ENCODE peak calls at places on chromosomes 13 and 19, in five cellular contexts. A, E, V, G and W are unnamed samples.

GRCh38 chr13:98143157-98143553 is 261 bp downstream of the FARP1 start:
- DNase-seq in A (no peak), E (no peak), V (no peak), G (peak), W (no peak)

GRCh38 chr13:114067886-114068722 is 64.3 kb downstream of the RASA3 start:
- DNase-seq in A (no peak), E (no peak), V (peak), G (no peak), W (no peak)

GRCh38 chr13:98549006-98549727 is 27.7 kb downstream of the STK24 start:
- DNase-seq in A (no peak), E (peak), V (peak), G (no peak), W (no peak)

GRCh38 chr19:17762505-17763229 is 11.4 kb downstream of the FCHO1 start:
- DNase-seq in A (no peak), E (no peak), V (no peak), G (peak), W (no peak)

GRCh38 chr13:60265566-60265965 is 101.8 kb upstream of the DIAPH3 start:
- DNase-seq in A (no peak), E (no peak), V (no peak), G (no peak), W (no peak)

GRCh38 chr13:93797463-93797862 is 570.9 kb downstream of the GPC6 start:
- DNase-seq in A (no peak), E (no peak), V (no peak), G (no peak), W (no peak)

GRCh38 chr19:54192972-54193371 is 1.9 kb downstream of the TSEN34 start:
- DNase-seq in A (no peak), E (no peak), V (no peak), G (no peak), W (no peak)

GRCh38 chr19:50640368-50640767 is 687 bp upstream of the SYT3 start:
- DNase-seq in A (no peak), E (no peak), V (no peak), G (no peak), W (no peak)

GRCh38 chr19:16115309-16116039 is 3.8 kb downstream of the RAB8A start:
- DNase-seq in A (no peak), E (no peak), V (no peak), G (no peak), W (no peak)

GRCh38 chr13:30020726-30021312 is 170.4 kb upstream of the UBL3 start:
- DNase-seq in A (no peak), E (no peak), V (no peak), G (no peak), W (no peak)

GRCh38 chr13:87444135-87444534 is 227.0 kb upstream of the SLITRK5 start:
- DNase-seq in A (no peak), E (no peak), V (no peak), G (no peak), W (no peak)

GRCh38 chr13:31236211-31236786 is 36.5 kb downstream of the B3GLCT start:
- DNase-seq in A (no peak), E (peak), V (no peak), G (no peak), W (no peak)

GRCh38 chr13:99353836-99354235 is 46.6 kb upstream of the GPR183 start:
- DNase-seq in A (no peak), E (no peak), V (no peak), G (peak), W (no peak)

GRCh38 chr19:17765069-17765618 is 13.9 kb downstream of the FCHO1 start:
- DNase-seq in A (no peak), E (no peak), V (no peak), G (peak), W (peak)

GRCh38 chr13:103078145-103078544 is 11.9 kb upstream of the SLC10A2 start:
- DNase-seq in A (no peak), E (no peak), V (no peak), G (no peak), W (no peak)

GRCh38 chr13:24693862-24694471 is 13.8 kb downstream of the ATP12A start:
- DNase-seq in A (peak), E (peak), V (no peak), G (peak), W (peak)

GRCh38 chr19:17796013-17796837 is 1.3 kb downstream of the B3GNT3 start:
- DNase-seq in A (no peak), E (no peak), V (no peak), G (no peak), W (no peak)

GRCh38 chr13:101416181-101417042 is at the start of gene NALCN:
- DNase-seq in A (no peak), E (no peak), V (no peak), G (peak), W (no peak)

GRCh38 chr19:38911388-38912004 is 490 bp downstream of the CCER2 start:
- DNase-seq in A (no peak), E (no peak), V (no peak), G (no peak), W (no peak)

GRCh38 chr19:38543807-38544568 is 73.8 kb downstream of the MAP4K1 start:
- DNase-seq in A (no peak), E (peak), V (no peak), G (peak), W (peak)

GRCh38 chr19:10748924-10749434 is 31.1 kb downstream of the DNM2 start:
- DNase-seq in A (no peak), E (no peak), V (no peak), G (no peak), W (peak)

GRCh38 chr13:20993661-20994440 is 67.5 kb downstream of the LATS2 start:
- DNase-seq in A (no peak), E (peak), V (no peak), G (no peak), W (no peak)